ENCODE peak calls at places on chromosomes 3 and 15, in seven cellular contexts. H, R, M, D, Q, O and G are unnamed samples.

GRCh38 chr3:139533781-139534443 is 5.6 kb downstream of the RBP1 start:
- DNase-seq in H (no peak), R (peak; percentile 72), M (no peak), D (peak; percentile 66), Q (peak; percentile 19), O (peak; percentile 74), G (no peak)

GRCh38 chr15:90020041-90020735 is 19.1 kb downstream of the ZNF710 start:
- DNase-seq in H (no peak), R (no peak), M (no peak), D (no peak), Q (no peak), O (no peak), G (no peak)

GRCh38 chr3:142374687-142375086 is 73.2 kb downstream of the XRN1 start:
- DNase-seq in H (no peak), R (no peak), M (no peak), D (no peak), Q (no peak), O (no peak), G (no peak)

GRCh38 chr3:52532838-52533622 is 627 bp downstream of the NT5DC2 start:
- DNase-seq in H (no peak), R (no peak), M (peak; percentile 76), D (peak; percentile 63), Q (no peak), O (peak; percentile 20), G (no peak)

GRCh38 chr15:61115679-61116078 is 113.4 kb downstream of the RORA start:
- DNase-seq in H (no peak), R (no peak), M (no peak), D (no peak), Q (peak; percentile 83), O (no peak), G (no peak)

GRCh38 chr15:79116771-79117170 is 26.2 kb upstream of the RASGRF1 start:
- DNase-seq in H (no peak), R (no peak), M (no peak), D (no peak), Q (no peak), O (no peak), G (no peak)

GRCh38 chr3:10933470-10933957 is 59.0 kb upstream of the SLC6A1 start:
- DNase-seq in H (no peak), R (peak; percentile 76), M (peak; percentile 33), D (no peak), Q (no peak), O (no peak), G (no peak)

GRCh38 chr3:8766148-8766547 is 3.3 kb downstream of the OXTR start:
- DNase-seq in H (no peak), R (no peak), M (no peak), D (no peak), Q (no peak), O (no peak), G (no peak)

GRCh38 chr3:36542186-36542585 is 161.9 kb downstream of the STAC start:
- DNase-seq in H (no peak), R (peak; percentile 67), M (no peak), D (no peak), Q (peak; percentile 62), O (no peak), G (no peak)

GRCh38 chr15:100106732-100107131 is 235.0 kb downstream of the ADAMTS17 start:
- DNase-seq in H (no peak), R (peak; percentile 59), M (peak; percentile 12), D (no peak), Q (no peak), O (no peak), G (no peak)

GRCh38 chr3:193742628-193743027 is 149.6 kb downstream of the OPA1 start:
- DNase-seq in H (no peak), R (no peak), M (no peak), D (no peak), Q (no peak), O (no peak), G (no peak)

GRCh38 chr15:84762840-84763572 is 14.6 kb downstream of the ZNF592 start:
- DNase-seq in H (no peak), R (no peak), M (no peak), D (no peak), Q (no peak), O (no peak), G (no peak)

GRCh38 chr15:75573001-75573400 is 6.1 kb downstream of the PTPN9 start:
- DNase-seq in H (no peak), R (peak; percentile 76), M (no peak), D (no peak), Q (no peak), O (peak; percentile 28), G (no peak)

GRCh38 chr3:109548192-109548938 is 211.0 kb upstream of the DPPA4 start:
- DNase-seq in H (no peak), R (no peak), M (no peak), D (no peak), Q (no peak), O (peak; percentile 28), G (no peak)

GRCh38 chr3:118818386-118818785 is 216.3 kb downstream of the IGSF11 start:
- DNase-seq in H (no peak), R (peak; percentile 66), M (no peak), D (no peak), Q (peak; percentile 40), O (peak; percentile 60), G (no peak)

DNA sequence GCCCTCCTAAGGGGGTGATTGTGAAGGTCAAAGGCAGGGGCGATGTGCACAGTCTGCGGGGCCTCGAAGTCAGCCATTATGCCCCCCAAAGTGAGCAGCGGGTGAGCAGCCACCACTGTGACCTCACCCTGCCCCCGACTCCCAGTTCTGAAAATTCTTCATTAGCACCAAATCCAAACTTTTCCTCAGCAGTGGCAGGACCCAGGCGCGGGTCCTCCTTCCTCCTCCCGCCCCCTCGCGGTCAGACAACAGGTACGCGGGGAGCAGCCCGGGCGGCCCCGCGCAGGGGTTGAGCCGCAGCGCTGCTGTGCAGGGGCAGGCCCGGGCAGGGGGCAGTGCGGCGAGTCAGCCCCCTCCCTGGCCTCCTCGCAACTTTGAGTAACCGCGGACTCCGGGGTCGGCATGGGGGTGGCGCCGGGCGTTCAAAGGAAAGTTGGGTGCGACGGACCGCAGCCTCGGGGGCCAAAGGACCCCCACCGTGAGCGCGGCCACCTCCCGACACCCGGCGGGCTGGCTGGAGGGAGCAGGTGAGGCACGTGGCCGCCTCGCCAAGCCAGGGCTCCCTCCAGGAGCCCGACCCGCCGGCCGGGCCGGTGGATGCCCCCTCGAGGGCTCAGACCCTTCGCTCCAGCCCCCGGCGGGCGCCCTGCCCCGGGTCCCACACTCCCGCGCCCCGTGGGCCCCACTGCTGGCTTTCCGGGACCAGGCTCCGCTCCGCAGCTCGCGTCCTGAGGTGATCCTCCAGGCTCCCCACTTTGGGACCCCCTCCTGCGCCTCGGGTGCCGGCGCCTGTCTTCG is 49.4 kb upstream of the CCDC174 start:
- DNase-seq in H (no peak), R (no peak), M (no peak), D (no peak), Q (no peak), O (peak; percentile 11), G (no peak)
- H3K4me3 ChIP-seq in H (peak overlapping the region; percentile 44), R (peak overlapping the region; percentile 46), M (no peak overlapping the region), D (peak overlapping the region; percentile 39), Q (no peak overlapping the region), O (peak overlapping the region; percentile 55), G (no peak overlapping the region)

DNA sequence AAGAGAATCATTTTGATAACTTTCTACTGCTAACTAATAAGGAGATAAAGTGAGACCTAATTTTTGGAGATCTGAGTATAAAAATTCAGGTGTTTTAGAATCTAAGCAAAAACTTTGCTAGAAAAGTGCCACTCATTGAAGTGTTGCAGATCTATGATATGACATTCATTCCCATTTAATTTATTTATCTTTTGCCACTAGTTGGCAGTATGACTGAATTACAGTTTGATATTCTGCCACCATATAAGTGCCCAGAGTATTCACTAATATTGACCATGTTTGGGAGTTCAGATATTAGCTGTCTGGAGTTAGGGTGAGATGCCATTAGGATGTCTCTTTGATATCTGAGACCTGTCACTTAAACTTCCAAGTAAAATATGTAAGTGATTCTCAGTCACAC is 251.3 kb upstream of the GBE1 start:
- DNase-seq in H (no peak), R (peak; percentile 3), M (no peak), D (no peak), Q (no peak), O (peak; percentile 49), G (no peak)
- TF ChIP-seq CTCF in H (peak; percentile 25), R (peak; percentile 28), M (peak; percentile 18), D (no peak), Q (peak; percentile 33), O (peak; percentile 81), G (peak; percentile 11)

GRCh38 chr3:157518881-157519280 is 15.7 kb upstream of the VEPH1 start:
- DNase-seq in H (no peak), R (no peak), M (no peak), D (no peak), Q (no peak), O (no peak), G (no peak)
- H3K4me3 ChIP-seq in H (no peak overlapping the region), R (no peak overlapping the region), M (no peak overlapping the region), D (no peak overlapping the region), Q (no peak overlapping the region), O (no peak overlapping the region), G (no peak overlapping the region)

GRCh38 chr3:47380601-47381316 is at the start of gene PTPN23:
- DNase-seq in H (peak; percentile 86), R (peak; percentile 99), M (peak; percentile 100), D (peak; percentile 99), Q (peak; percentile 98), O (peak; percentile 99), G (peak; percentile 96)

GRCh38 chr3:47381317-47382157 is 716 bp downstream of the PTPN23 start:
- DNase-seq in H (no peak), R (peak; percentile 78), M (peak; percentile 92), D (peak; percentile 89), Q (peak; percentile 84), O (peak; percentile 86), G (peak; percentile 67)

GRCh38 chr3:47378869-47379268 is 2.0 kb upstream of the PTPN23 start:
- DNase-seq in H (no peak), R (no peak), M (no peak), D (no peak), Q (no peak), O (no peak), G (no peak)

GRCh38 chr3:47379488-47379899 is 1.3 kb upstream of the PTPN23 start:
- DNase-seq in H (no peak), R (no peak), M (no peak), D (no peak), Q (no peak), O (no peak), G (no peak)

GRCh38 chr3:47380026-47380600 is 708 bp upstream of the PTPN23 start:
- DNase-seq in H (no peak), R (no peak), M (no peak), D (no peak), Q (no peak), O (no peak), G (no peak)
- TF ChIP-seq CTCF in H (no peak), R (no peak), M (no peak), D (no peak), Q (no peak), O (no peak), G (no peak)

DNA sequence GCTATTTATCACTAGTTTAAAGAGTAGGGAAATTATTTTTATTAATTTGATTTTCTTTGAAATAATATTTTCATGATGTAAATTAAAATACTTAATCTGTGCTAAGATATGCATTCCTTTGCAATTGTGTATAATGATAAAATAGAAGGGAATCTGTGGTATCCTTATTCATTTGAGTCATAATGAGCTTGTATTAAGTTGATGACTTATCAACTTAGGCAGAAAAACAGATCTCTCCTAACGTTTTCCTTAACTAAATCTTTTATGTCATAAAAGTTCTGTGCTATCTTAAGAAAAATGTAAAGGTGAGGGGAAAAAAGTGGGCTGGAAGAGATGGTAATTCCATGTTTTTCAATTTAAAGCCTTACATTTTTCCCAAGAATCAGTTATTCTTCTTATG is 1.9 kb downstream of the FGF7 start:
- DNase-seq in H (no peak), R (no peak), M (no peak), D (no peak), Q (peak; percentile 53), O (no peak), G (no peak)
- H3K4me3 ChIP-seq in H (no peak overlapping the region), R (peak overlapping the region; percentile 74), M (peak overlapping the region; percentile 46), D (peak overlapping the region; percentile 15), Q (peak overlapping the region; percentile 74), O (no peak overlapping the region), G (no peak overlapping the region)